ENCODE peak calls at places on chromosome 18, in six cellular contexts. O is GM23248, J is hepatocyte, U is endothelial cell of umbilical vein, R is MM.1S, A is neural progenitor cell. V is an unnamed sample.

GRCh38 chr18:74652392-74652988 is 54.8 kb downstream of the ZNF407 start:
- DNase-seq in O (peak; percentile 64), A (peak; percentile 54), U (peak; percentile 81), J (peak; percentile 64), R (peak; percentile 50), V (no peak)

GRCh38 chr18:55290898-55291297 is 297.1 kb downstream of the TCF4 start:
- DNase-seq in J (no peak), U (no peak), A (no peak), R (no peak), O (peak; percentile 56), V (no peak)

GRCh38 chr18:71597219-71597618 is 946.9 kb downstream of the CBLN2 start:
- DNase-seq in O (no peak), U (no peak), R (no peak), A (no peak), J (no peak), V (no peak)

GRCh38 chr18:8277270-8277669 is 332.0 kb upstream of the RAB12 start:
- DNase-seq in A (no peak), J (no peak), O (no peak), R (no peak), U (no peak), V (no peak)

GRCh38 chr18:34098109-34098508 is 126.6 kb downstream of the NOL4 start:
- DNase-seq in O (no peak), R (no peak), U (no peak), A (peak; percentile 9), J (no peak), V (no peak)

GRCh38 chr18:22848618-22849017 is 84.5 kb upstream of the RBBP8 start:
- DNase-seq in O (peak; percentile 96), U (no peak), R (no peak), A (no peak), J (peak; percentile 26), V (no peak)

GRCh38 chr18:48775372-48776160 is 175.2 kb downstream of the SMAD7 start:
- DNase-seq in O (no peak), R (peak; percentile 38), U (no peak), J (no peak), A (no peak), V (no peak)

GRCh38 chr18:445090-445489 is 55.4 kb downstream of the COLEC12 start:
- DNase-seq in A (no peak), R (no peak), O (no peak), J (no peak), U (no peak), V (no peak)

GRCh38 chr18:77131652-77132368 is 773 bp downstream of the MBP start:
- DNase-seq in U (no peak), O (peak; percentile 37), J (peak; percentile 77), R (no peak), A (peak; percentile 45), V (no peak)

GRCh38 chr18:61554117-61554776 is 221.0 kb downstream of the CDH20 start:
- DNase-seq in O (no peak), R (no peak), U (no peak), A (no peak), J (no peak), V (no peak)

GRCh38 chr18:76530846-76531245 is 35.8 kb upstream of the ZNF516 start:
- DNase-seq in O (no peak), J (no peak), A (no peak), U (no peak), R (no peak), V (no peak)

GRCh38 chr18:27202771-27203170 is 17.7 kb upstream of the CHST9 start:
- DNase-seq in U (no peak), O (no peak), R (no peak), J (no peak), A (no peak), V (no peak)

GRCh38 chr18:31218671-31219383 is 56.2 kb upstream of the DSC1 start:
- DNase-seq in U (no peak), R (no peak), O (no peak), A (no peak), J (no peak), V (no peak)

GRCh38 chr18:61820842-61821241 is 72.0 kb downstream of the RNF152 start:
- DNase-seq in A (no peak), O (no peak), U (no peak), J (no peak), R (no peak), V (peak; percentile 5)

GRCh38 chr18:48002933-48003365 is 72.5 kb upstream of the SMAD2 start:
- DNase-seq in J (no peak), R (no peak), O (peak; percentile 81), U (peak; percentile 78), A (no peak), V (peak; percentile 52)

GRCh38 chr18:9753863-9754262 is 45.8 kb downstream of the RAB31 start:
- DNase-seq in A (no peak), O (peak; percentile 27), U (no peak), J (no peak), R (no peak), V (no peak)

GRCh38 chr18:21489119-21489750 is 111.3 kb downstream of the ESCO1 start:
- DNase-seq in R (peak; percentile 41), A (peak; percentile 61), U (peak; percentile 58), O (peak; percentile 67), J (peak; percentile 80), V (peak; percentile 15)

GRCh38 chr18:42211201-42211600 is 256.2 kb downstream of the PIK3C3 start:
- DNase-seq in R (no peak), J (no peak), U (no peak), A (no peak), O (no peak), V (no peak)

GRCh38 chr18:3211236-3211992 is 8.4 kb downstream of the MYOM1 start:
- DNase-seq in R (no peak), U (no peak), A (no peak), O (no peak), J (peak; percentile 28), V (no peak)

GRCh38 chr18:3212636-3213035 is 7.1 kb downstream of the MYOM1 start:
- DNase-seq in U (no peak), A (no peak), O (no peak), J (no peak), R (no peak), V (no peak)

GRCh38 chr18:3207565-3207964 is 12.2 kb downstream of the MYOM1 start:
- DNase-seq in J (peak; percentile 40), A (no peak), U (no peak), R (no peak), O (peak; percentile 62), V (no peak)

GRCh38 chr18:3213231-3214059 is 6.3 kb downstream of the MYOM1 start:
- DNase-seq in R (peak; percentile 25), U (peak; percentile 10), A (no peak), J (no peak), O (no peak), V (no peak)

DNA sequence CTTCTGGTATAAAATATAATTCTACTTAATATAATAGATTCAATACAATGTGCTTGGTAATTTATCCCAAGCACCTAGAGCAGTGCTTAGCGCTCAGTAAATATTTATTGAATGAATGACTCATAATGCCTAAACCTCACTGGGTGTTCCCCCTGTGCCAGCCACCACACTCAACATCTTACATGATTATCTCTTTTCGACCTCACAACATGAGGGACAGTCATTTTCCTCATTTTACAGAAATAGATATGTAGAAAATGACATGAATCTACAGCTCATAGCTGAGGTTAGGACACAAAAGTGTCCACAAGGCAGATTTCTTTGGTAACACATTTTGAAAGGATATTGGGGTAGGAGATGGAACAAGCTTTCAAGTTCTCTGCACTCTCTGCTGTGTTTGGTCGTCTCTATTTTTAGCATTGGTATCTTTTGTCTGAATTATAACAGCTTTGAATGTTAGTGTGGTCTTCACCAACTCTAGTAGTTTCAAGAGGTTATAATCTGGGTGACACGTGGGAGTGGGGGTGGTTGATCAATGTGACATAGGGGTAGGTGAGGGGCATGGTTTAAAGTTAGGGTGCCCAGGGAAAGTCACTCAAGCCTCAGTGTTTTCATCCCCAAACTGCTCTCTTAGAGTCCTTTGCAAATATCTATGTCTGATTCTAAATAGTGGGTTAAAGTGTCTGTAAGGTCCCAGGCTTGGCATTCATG is 9.8 kb downstream of the MYOM1 start:
- DNase-seq in U (no peak), O (no peak), A (no peak), J (no peak), R (no peak), V (no peak)
- H3K27me3 ChIP-seq in U (peaks cover 4% of the 10 kb centered on the region), O (no peaks in the 10 kb centered on the region), A (no peaks in the 10 kb centered on the region), J (no peaks in the 10 kb centered on the region), R (no peaks in the 10 kb centered on the region), V (no peaks in the 10 kb centered on the region)

GRCh38 chr18:37505321-37505720 is 60.3 kb downstream of the CELF4 start:
- DNase-seq in O (no peak), U (no peak), A (no peak), J (no peak), R (no peak), V (no peak)
- H3K4me1 ChIP-seq in O (no peaks in the 10 kb centered on the region), U (no peaks in the 10 kb centered on the region), A (peaks cover 5% of the 10 kb centered on the region), J (peaks cover 8% of the 10 kb centered on the region), R (no peaks in the 10 kb centered on the region), V (peaks cover 6% of the 10 kb centered on the region)

GRCh38 chr18:79798999-79799370 is 1.2 kb downstream of the KCNG2 start:
- DNase-seq in O (no peak), U (no peak), R (no peak), A (peak; percentile 61), J (peak; percentile 34), V (no peak)
- TF ChIP-seq EZH2 in O (no peak), U (peak; percentile 55), R (no peak), A (peak; percentile 54), J (no peak), V (no peak)

GRCh38 chr18:63774511-63774910 is 707 bp upstream of the SERPINB7 start:
- DNase-seq in J (no peak), A (no peak), O (peak; percentile 14), U (no peak), R (no peak), V (no peak)
- H3K27me3 ChIP-seq in J (no peaks in the 10 kb centered on the region), A (no peaks in the 10 kb centered on the region), O (no peaks in the 10 kb centered on the region), U (peaks cover 9% of the 10 kb centered on the region), R (no peaks in the 10 kb centered on the region), V (no peaks in the 10 kb centered on the region)

GRCh38 chr18:58493516-58494253 is 135.2 kb downstream of the ALPK2 start:
- DNase-seq in U (peak; percentile 61), J (peak; percentile 91), O (peak; percentile 91), R (peak; percentile 74), A (peak; percentile 85), V (peak; percentile 19)
- H3K4me1 ChIP-seq in U (peaks cover 3% of the 10 kb centered on the region), J (peaks cover 16% of the 10 kb centered on the region), O (peaks cover 9% of the 10 kb centered on the region), R (peaks cover 3% of the 10 kb centered on the region), A (peaks cover 8% of the 10 kb centered on the region), V (no peaks in the 10 kb centered on the region)

GRCh38 chr18:57439985-57440330 is 4.8 kb downstream of the ONECUT2 start:
- DNase-seq in J (no peak), U (no peak), O (no peak), R (no peak), A (peak; percentile 40), V (no peak)
- TF ChIP-seq EZH2 in J (peak; percentile 61), U (peak; percentile 92), O (peak; percentile 42), R (no peak), A (peak; percentile 86), V (no peak)